ENCODE peak calls at places on chromosomes 2 and 18, in eight cellular contexts. W, V, C, L, J, Z, S and B are unnamed samples.

GRCh38 chr2:230557056-230557455 is 141.1 kb downstream of the SP100 start:
- DNase-seq in J (no peak), Z (no peak), S (no peak), W (no peak), V (no peak), C (no peak), L (no peak), B (no peak)

GRCh38 chr2:180707867-180708205 is 272.6 kb upstream of the UBE2E3 start:
- DNase-seq in W (peak), V (peak), L (peak), J (no peak), S (no peak), Z (no peak), C (peak), B (no peak)

GRCh38 chr2:161905389-161906046 is 168.5 kb downstream of the DPP4 start:
- DNase-seq in J (no peak), L (no peak), Z (no peak), S (no peak), W (peak), V (peak), C (no peak), B (no peak)

GRCh38 chr2:144449028-144449406 is 70.9 kb downstream of the ZEB2 start:
- DNase-seq in S (no peak), V (no peak), C (no peak), W (no peak), L (no peak), J (peak), Z (no peak), B (peak)

GRCh38 chr2:50143822-50144575 is 887.9 kb downstream of the NRXN1 start:
- DNase-seq in Z (no peak), W (peak), V (peak), L (no peak), J (no peak), C (peak), S (no peak), B (no peak)

GRCh38 chr2:239181601-239182471 is 219.0 kb downstream of the HDAC4 start:
- DNase-seq in V (peak), W (no peak), Z (no peak), S (peak), C (no peak), J (no peak), L (no peak), B (no peak)

GRCh38 chr2:136327162-136327852 is 209.4 kb upstream of the CXCR4 start:
- DNase-seq in S (no peak), W (no peak), C (no peak), Z (no peak), J (no peak), L (no peak), V (peak), B (no peak)

GRCh38 chr2:63698825-63699548 is 110.2 kb downstream of the MDH1 start:
- DNase-seq in Z (peak), S (peak), L (peak), W (peak), C (peak), J (no peak), V (peak), B (no peak)

GRCh38 chr2:226426292-226426736 is 373.3 kb downstream of the IRS1 start:
- DNase-seq in W (peak), Z (no peak), V (no peak), S (no peak), J (no peak), C (no peak), L (no peak), B (no peak)

GRCh38 chr2:224892574-224893204 is 149.6 kb downstream of the DOCK10 start:
- DNase-seq in L (no peak), V (no peak), W (no peak), J (no peak), Z (no peak), S (no peak), C (no peak), B (no peak)

DNA sequence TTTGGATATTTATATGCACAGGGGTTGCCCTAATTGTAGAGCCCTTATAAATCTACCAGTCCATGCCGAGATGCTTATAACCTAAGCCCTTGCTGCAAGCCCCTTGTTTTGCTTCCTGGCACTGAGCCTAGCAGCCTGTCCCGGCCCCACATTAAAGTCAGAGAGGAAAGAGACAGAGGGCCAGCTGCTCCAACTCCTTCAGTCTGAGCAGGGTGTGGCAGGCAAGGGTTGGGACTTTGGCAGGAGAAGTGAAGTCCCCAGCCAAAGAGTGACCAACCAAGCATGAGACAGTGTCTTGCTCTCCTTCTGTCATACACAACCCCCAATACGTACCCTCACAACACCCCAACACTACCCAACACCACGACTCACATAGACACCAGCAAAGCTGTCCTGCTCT is 54.7 kb upstream of the FZD7 start:
- DNase-seq in L (no peak), V (no peak), W (no peak), C (no peak), J (no peak), S (no peak), Z (no peak), B (no peak)
- H3K27ac ChIP-seq in L (no peak), V (no peak), W (no peak), C (no peak), J (no peak), S (no peak), Z (no peak), B (no peak)

GRCh38 chr2:233462826-233463470 is 103.6 kb downstream of the USP40 start:
- DNase-seq in S (no peak), W (no peak), V (no peak), L (no peak), Z (no peak), C (no peak), J (no peak), B (no peak)

GRCh38 chr2:233464056-233464455 is 102.5 kb downstream of the USP40 start:
- DNase-seq in C (no peak), S (no peak), L (no peak), Z (no peak), J (no peak), W (no peak), V (no peak), B (no peak)

GRCh38 chr2:233462202-233462785 is 104.3 kb downstream of the USP40 start:
- DNase-seq in C (no peak), J (no peak), V (no peak), S (no peak), Z (no peak), W (no peak), L (no peak), B (no peak)

GRCh38 chr2:233464531-233465240 is 101.9 kb downstream of the USP40 start:
- DNase-seq in Z (no peak), L (no peak), V (no peak), C (no peak), W (no peak), J (no peak), S (no peak), B (no peak)

GRCh38 chr2:233463586-233463985 is 103.0 kb downstream of the USP40 start:
- DNase-seq in S (no peak), V (no peak), C (no peak), J (no peak), L (no peak), Z (no peak), W (no peak), B (no peak)
- H3K27ac ChIP-seq in S (no peak), V (no peak), C (no peak), J (no peak), L (no peak), Z (no peak), W (no peak), B (no peak)

GRCh38 chr2:189391201-189391600 is 50.1 kb upstream of the WDR75 start:
- DNase-seq in W (peak), V (no peak), L (no peak), S (no peak), C (no peak), J (no peak), Z (no peak), B (no peak)

GRCh38 chr2:189393440-189394111 is 47.7 kb upstream of the WDR75 start:
- DNase-seq in C (no peak), L (peak), J (no peak), Z (no peak), S (no peak), V (peak), W (peak), B (no peak)

GRCh38 chr2:189394525-189394924 is 46.7 kb upstream of the WDR75 start:
- DNase-seq in V (no peak), Z (no peak), S (no peak), C (no peak), J (no peak), W (no peak), L (no peak), B (no peak)
- H3K27ac ChIP-seq in V (peak), Z (peak), S (peak), C (no peak), J (peak), W (peak), L (peak), B (no peak)

DNA sequence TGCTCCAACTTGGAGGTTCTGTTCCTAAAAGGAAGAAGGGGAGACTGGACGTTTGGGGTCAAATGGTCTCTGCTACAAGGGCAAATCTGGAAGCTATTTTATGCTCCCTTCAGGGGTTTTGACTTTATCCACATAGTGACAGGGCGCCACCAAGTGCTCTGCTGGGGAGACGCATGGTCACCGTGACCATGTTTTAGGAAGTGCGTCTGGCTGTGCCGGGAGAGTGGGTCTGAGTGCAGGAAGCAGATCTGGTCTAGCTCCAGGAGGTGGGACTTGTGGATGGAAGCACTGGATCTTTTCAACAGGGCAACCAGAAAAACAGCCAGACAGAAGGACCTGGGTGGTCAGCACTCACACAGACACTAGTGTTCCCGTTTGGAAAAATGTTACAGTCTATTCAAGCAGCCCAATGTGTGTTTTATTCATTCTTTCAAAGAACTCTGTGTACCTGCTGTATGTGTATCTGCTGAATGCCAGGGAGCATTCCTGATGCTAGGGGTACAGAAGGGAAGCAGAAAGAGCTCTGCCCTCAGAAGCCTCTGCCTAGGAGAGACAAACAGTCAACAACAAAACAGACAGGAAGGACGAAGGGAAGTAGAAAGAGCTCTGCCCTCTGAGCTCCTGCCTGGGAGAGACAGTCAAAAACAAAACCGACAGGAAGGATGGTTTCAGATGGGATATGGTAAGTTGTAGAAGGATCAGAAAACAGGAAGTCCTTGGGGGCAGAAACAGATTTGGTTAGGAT is 14.3 kb downstream of the IMPA2 start:
- DNase-seq in S (peak), V (peak), W (peak), Z (peak), J (peak), L (peak), C (peak), B (peak)
- H3K27ac ChIP-seq in S (peak), V (peak), W (no peak), Z (no peak), J (peak), L (no peak), C (no peak), B (no peak)

DNA sequence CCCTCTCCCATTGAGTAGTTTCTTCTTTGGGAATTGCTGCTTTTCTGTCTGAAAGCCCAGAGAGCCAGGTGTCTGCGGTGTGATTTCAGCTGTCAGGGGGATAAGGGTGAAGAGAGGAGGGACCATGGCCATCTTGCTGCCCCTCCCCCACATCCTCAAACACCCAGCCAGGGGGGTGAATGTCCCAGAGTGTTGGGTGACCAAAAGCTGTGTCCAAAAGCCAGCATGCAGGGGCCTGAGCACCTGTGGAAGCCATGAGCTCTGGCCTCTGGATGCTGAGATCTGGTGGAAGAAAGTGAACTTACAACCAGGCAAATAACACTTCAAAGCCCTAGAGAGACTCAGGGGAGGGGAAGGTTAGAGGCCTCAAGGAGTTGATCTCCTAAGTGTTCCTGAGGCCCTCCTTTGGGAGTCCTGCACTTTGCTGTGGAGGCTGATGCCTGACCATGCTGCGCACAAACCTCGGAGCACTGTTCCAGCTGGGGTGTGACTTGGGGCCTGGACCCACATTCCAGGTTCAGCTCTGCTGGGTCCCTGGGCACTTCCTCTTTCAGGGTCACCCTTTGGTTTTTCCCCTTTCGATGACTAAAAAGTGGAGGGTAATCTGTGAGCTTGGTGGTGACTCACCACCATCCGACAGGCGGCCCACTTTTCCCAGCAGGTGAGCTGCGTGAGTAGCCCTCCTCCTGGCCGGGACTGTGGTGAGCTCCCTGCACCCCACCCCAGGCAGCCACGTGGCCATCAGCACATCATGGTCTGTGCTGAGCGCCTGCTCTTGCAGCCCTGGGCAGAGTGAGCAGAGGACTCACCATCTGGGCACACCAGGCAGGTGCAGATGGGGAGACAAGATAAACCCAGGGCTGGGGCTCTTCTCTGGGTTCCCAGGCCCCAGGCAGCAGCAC is 66.8 kb upstream of the FOSL2 start:
- DNase-seq in S (no peak), W (no peak), L (peak), V (no peak), J (no peak), C (no peak), Z (no peak), B (no peak)
- H3K27ac ChIP-seq in S (no peak), W (no peak), L (peak), V (no peak), J (no peak), C (peak), Z (peak), B (no peak)

GRCh38 chr2:149331023-149331400 is 625 bp downstream of the LYPD6 start:
- DNase-seq in W (no peak), Z (no peak), J (no peak), C (no peak), S (no peak), V (peak), L (no peak), B (no peak)

GRCh38 chr2:149329470-149330126 is 789 bp upstream of the LYPD6 start:
- DNase-seq in J (peak), L (peak), C (peak), S (peak), V (peak), Z (no peak), W (peak), B (no peak)

GRCh38 chr2:149332364-149332763 is 2.0 kb downstream of the LYPD6 start:
- DNase-seq in C (no peak), Z (no peak), J (no peak), S (no peak), V (no peak), W (no peak), L (no peak), B (no peak)

GRCh38 chr2:149329068-149329467 is 1.3 kb upstream of the LYPD6 start:
- DNase-seq in V (peak), C (no peak), W (no peak), S (no peak), Z (no peak), J (no peak), L (peak), B (no peak)

DNA sequence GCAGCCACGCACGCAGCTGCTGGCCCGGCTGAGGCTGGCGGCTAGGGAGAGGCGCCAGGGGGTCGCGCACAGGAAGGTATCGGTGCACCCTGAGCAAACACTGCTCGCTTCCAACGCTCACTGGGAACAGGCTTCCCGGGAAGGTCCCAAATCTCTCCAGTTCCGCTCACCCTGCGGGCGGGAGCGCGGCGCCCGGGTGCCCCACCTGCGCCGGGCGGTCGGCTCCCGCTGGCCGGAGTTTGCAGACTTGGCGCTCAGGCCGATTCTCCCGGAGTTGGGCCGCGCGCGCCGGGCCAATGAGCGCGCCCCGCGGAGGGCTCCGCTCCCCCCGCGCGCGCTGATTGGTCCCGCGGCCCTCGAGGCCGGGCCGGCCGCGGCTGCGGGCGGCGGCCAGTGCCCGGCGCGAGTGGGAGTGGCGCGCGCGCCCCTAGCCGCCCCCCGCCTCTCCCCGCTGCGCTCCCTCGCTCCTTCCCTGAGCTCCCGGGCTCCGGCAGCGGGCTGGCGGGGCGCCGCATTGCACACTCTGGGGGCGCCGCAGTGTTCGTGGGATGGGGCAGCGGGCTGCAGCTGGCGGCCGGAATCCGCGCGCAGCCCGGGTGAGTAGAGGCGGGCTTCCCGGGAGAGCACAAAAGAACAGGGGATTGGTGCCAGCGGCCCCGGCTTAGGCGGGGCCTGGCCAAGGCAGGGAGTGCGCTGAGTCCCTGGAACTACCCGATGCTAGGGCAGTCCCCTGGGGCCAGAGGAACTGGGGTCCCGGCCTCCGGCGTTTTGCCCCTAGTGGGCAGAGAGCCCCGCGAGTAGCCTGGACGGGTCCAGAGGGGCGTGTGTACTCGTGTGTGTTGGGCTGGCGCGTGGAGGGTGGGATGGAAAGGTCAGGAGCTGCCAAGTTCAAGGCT is at the start of gene LYPD6:
- DNase-seq in S (peak), C (peak), Z (no peak), L (peak), W (peak), J (peak), V (peak), B (peak)
- H3K27ac ChIP-seq in S (no peak), C (peak), Z (no peak), L (peak), W (no peak), J (no peak), V (peak), B (no peak)